ENCODE peak calls at places on chromosomes 7 and 10, in five cellular contexts. C, T, J, H and L are unnamed samples.

GRCh38 chr10:10826125-10826524 is 191.5 kb upstream of the CELF2 start:
- DNase-seq in C (no peak), T (peak), J (no peak), H (no peak), L (no peak)

GRCh38 chr7:100221767-100222444 is 2.2 kb downstream of the PVRIG start:
- DNase-seq in C (no peak), T (no peak), J (no peak), H (no peak), L (no peak)

GRCh38 chr7:106595922-106596321 is 65.0 kb downstream of the CCDC71L start:
- DNase-seq in C (no peak), T (no peak), J (no peak), H (no peak), L (no peak)

GRCh38 chr10:26365681-26366327 is 72.3 kb upstream of the APBB1IP start:
- DNase-seq in C (no peak), T (peak), J (no peak), H (no peak), L (no peak)

GRCh38 chr10:15106352-15107013 is 9.3 kb downstream of the RPP38 start:
- DNase-seq in C (peak), T (peak), J (no peak), H (peak), L (peak)

GRCh38 chr7:37732253-37732652 is 48.7 kb downstream of the GPR141 start:
- DNase-seq in C (peak), T (peak), J (no peak), H (no peak), L (peak)

GRCh38 chr10:33333260-33334169 is 952 bp downstream of the NRP1 start:
- DNase-seq in C (peak), T (peak), J (no peak), H (no peak), L (no peak)

GRCh38 chr7:82527831-82528230 is 84.3 kb upstream of the CACNA2D1 start:
- DNase-seq in C (no peak), T (peak), J (no peak), H (no peak), L (no peak)

GRCh38 chr7:81150951-81151361 is 232.1 kb upstream of the SEMA3C start:
- DNase-seq in C (no peak), T (peak), J (no peak), H (no peak), L (peak)

GRCh38 chr7:95472521-95473160 is 13.1 kb upstream of the ASB4 start:
- DNase-seq in C (no peak), T (peak), J (no peak), H (no peak), L (peak)

GRCh38 chr7:72781631-72782030 is 46.4 kb downstream of the TYW1B start:
- DNase-seq in C (no peak), T (no peak), J (no peak), H (no peak), L (peak)

GRCh38 chr7:111668711-111669110 is 106.4 kb upstream of the IMMP2L start:
- DNase-seq in C (no peak), T (no peak), J (no peak), H (no peak), L (no peak)

GRCh38 chr10:23078114-23078513 is 17.3 kb upstream of the MSRB2 start:
- DNase-seq in C (no peak), T (no peak), J (no peak), H (no peak), L (no peak)

GRCh38 chr7:5550385-5550784 is 126.8 kb upstream of the TNRC18 start:
- DNase-seq in C (no peak), T (no peak), J (no peak), H (no peak), L (no peak)

GRCh38 chr7:2701832-2702593 is 14.0 kb downstream of the AMZ1 start:
- DNase-seq in C (no peak), T (peak), J (peak), H (no peak), L (no peak)

GRCh38 chr10:70575874-70576802 is 26.4 kb downstream of the PRF1 start:
- DNase-seq in C (peak), T (peak), J (no peak), H (no peak), L (peak)

GRCh38 chr10:132707776-132708171 is 78.2 kb downstream of the NKX6-2 start:
- DNase-seq in C (no peak), T (no peak), J (peak), H (no peak), L (no peak)

GRCh38 chr10:78803710-78804109 is 265.1 kb upstream of the ZMIZ1 start:
- DNase-seq in C (no peak), T (no peak), J (no peak), H (no peak), L (no peak)

GRCh38 chr7:127678947-127679346 is 27.0 kb downstream of the SND1 start:
- DNase-seq in C (no peak), T (peak), J (no peak), H (no peak), L (no peak)